ENCODE peak calls at places on chromosomes 3 and 15, in nine cellular contexts. W is mesendoderm, K is mammary epithelial cell, B is neural progenitor cell, A is GM23248, T is IMR-90, C is fibroblast of lung, E is colonic mucosa, Y is K562. L is an unnamed sample.

GRCh38 chr15:59622289-59622688 is 10.7 kb downstream of the GCNT3 start:
- DNase-seq in W (peak; percentile 71), K (peak; percentile 66), B (peak; percentile 55), A (peak; percentile 67), T (peak; percentile 34), C (peak; percentile 43), E (peak; percentile 80), Y (peak; percentile 33), L (peak; percentile 88)

GRCh38 chr3:152830245-152830644 is 4.7 kb upstream of the P2RY1 start:
- DNase-seq in W (no peak), K (no peak), B (no peak), A (no peak), T (no peak), C (no peak), E (no peak), Y (no peak), L (no peak)

GRCh38 chr15:76337047-76337738 is 620 bp downstream of the ISL2 start:
- DNase-seq in W (peak; percentile 56), K (peak; percentile 28), B (peak; percentile 39), A (peak; percentile 63), T (peak; percentile 55), C (no peak), E (no peak), Y (peak; percentile 41), L (peak; percentile 59)

GRCh38 chr15:92037446-92037845 is 183.9 kb downstream of the SLCO3A1 start:
- DNase-seq in W (no peak), K (no peak), B (no peak), A (no peak), T (no peak), C (no peak), E (no peak), Y (no peak), L (no peak)

GRCh38 chr3:193510154-193510553 is 44.5 kb downstream of the ATP13A4 start:
- DNase-seq in W (no peak), K (no peak), B (no peak), A (no peak), T (no peak), C (no peak), E (no peak), Y (no peak), L (no peak)

GRCh38 chr15:75662823-75663519 is 15.3 kb downstream of the SNX33 start:
- DNase-seq in W (no peak), K (no peak), B (no peak), A (no peak), T (no peak), C (no peak), E (no peak), Y (no peak), L (no peak)

GRCh38 chr3:41662288-41662687 is 299.6 kb downstream of the ULK4 start:
- DNase-seq in W (no peak), K (peak; percentile 35), B (no peak), A (peak; percentile 79), T (peak; percentile 30), C (peak; percentile 28), E (no peak), Y (no peak), L (no peak)

GRCh38 chr3:140384028-140384771 is 293.7 kb upstream of the TRIM42 start:
- DNase-seq in W (no peak), K (no peak), B (no peak), A (no peak), T (no peak), C (no peak), E (no peak), Y (no peak), L (peak; percentile 11)

GRCh38 chr3:187291512-187292132 is at the start of gene MASP1:
- DNase-seq in W (peak; percentile 80), K (no peak), B (peak; percentile 64), A (peak; percentile 59), T (peak; percentile 38), C (peak; percentile 5), E (no peak), Y (no peak), L (peak; percentile 79)
- H3K4me3 ChIP-seq in W (no peak within 1 kb of the TSS), K (no peak within 1 kb of the TSS), B (peak within 1 kb of the TSS; percentile 45), A (peak within 1 kb of the TSS; percentile 76), T (peak within 1 kb of the TSS; percentile 57), C (peak within 1 kb of the TSS; percentile 26), E (peak within 1 kb of the TSS; percentile 13), Y (no peak within 1 kb of the TSS), L (peak within 1 kb of the TSS; percentile 75)

GRCh38 chr15:85687329-85687728 is 107.4 kb downstream of the KLHL25 start:
- DNase-seq in W (no peak), K (no peak), B (no peak), A (no peak), T (no peak), C (no peak), E (no peak), Y (no peak), L (no peak)

GRCh38 chr15:85688703-85689102 is 106.0 kb downstream of the KLHL25 start:
- DNase-seq in W (no peak), K (no peak), B (no peak), A (no peak), T (no peak), C (no peak), E (no peak), Y (no peak), L (no peak)

GRCh38 chr15:85684174-85684710 is 110.5 kb downstream of the KLHL25 start:
- DNase-seq in W (no peak), K (no peak), B (no peak), A (no peak), T (no peak), C (no peak), E (no peak), Y (no peak), L (no peak)

GRCh38 chr15:85681391-85681790 is 113.3 kb downstream of the KLHL25 start:
- DNase-seq in W (peak; percentile 22), K (no peak), B (no peak), A (no peak), T (no peak), C (no peak), E (no peak), Y (no peak), L (no peak)

GRCh38 chr15:85685366-85685765 is 109.4 kb downstream of the KLHL25 start:
- DNase-seq in W (no peak), K (no peak), B (no peak), A (no peak), T (no peak), C (no peak), E (no peak), Y (no peak), L (no peak)
- H3K9ac ChIP-seq in W (no peak overlapping the region), K (no peak overlapping the region), B (no peak overlapping the region), A (no peak overlapping the region), T (no peak overlapping the region), C (no peak overlapping the region), E (no peak overlapping the region), Y (no peak overlapping the region), L (no peak overlapping the region)

GRCh38 chr3:5022187-5022965 is 43.1 kb downstream of the BHLHE40 start:
- DNase-seq in W (no peak), K (peak; percentile 90), B (no peak), A (peak; percentile 66), T (peak; percentile 74), C (peak; percentile 55), E (no peak), Y (no peak), L (no peak)

GRCh38 chr3:5023777-5024346 is 44.6 kb downstream of the BHLHE40 start:
- DNase-seq in W (no peak), K (no peak), B (no peak), A (no peak), T (no peak), C (no peak), E (no peak), Y (no peak), L (no peak)

GRCh38 chr3:5021571-5022092 is 42.4 kb downstream of the BHLHE40 start:
- DNase-seq in W (no peak), K (peak; percentile 92), B (no peak), A (peak; percentile 92), T (peak; percentile 83), C (peak; percentile 81), E (no peak), Y (no peak), L (no peak)

GRCh38 chr3:5021116-5021515 is 41.9 kb downstream of the BHLHE40 start:
- DNase-seq in W (no peak), K (no peak), B (no peak), A (no peak), T (no peak), C (no peak), E (no peak), Y (no peak), L (no peak)

GRCh38 chr3:5022966-5023776 is 43.9 kb downstream of the BHLHE40 start:
- DNase-seq in W (peak; percentile 98), K (peak; percentile 100), B (no peak), A (peak; percentile 97), T (peak; percentile 100), C (peak; percentile 100), E (no peak), Y (peak; percentile 89), L (peak; percentile 94)
- H3K4me1 ChIP-seq in W (peaks cover 8% of the 10 kb centered on the region), K (peaks cover 58% of the 10 kb centered on the region), B (peaks cover 3% of the 10 kb centered on the region), A (peaks cover 47% of the 10 kb centered on the region), T (peaks cover 10% of the 10 kb centered on the region), C (peaks cover 20% of the 10 kb centered on the region), E (peaks cover 3% of the 10 kb centered on the region), Y (peaks cover 51% of the 10 kb centered on the region), L (peaks cover 8% of the 10 kb centered on the region)

GRCh38 chr3:148772835-148773234 is 54.8 kb upstream of the CPB1 start:
- DNase-seq in W (no peak), K (no peak), B (no peak), A (no peak), T (no peak), C (no peak), E (no peak), Y (no peak), L (no peak)
- H3K4me3 ChIP-seq in W (no peak overlapping the region), K (no peak overlapping the region), B (no peak overlapping the region), A (no peak overlapping the region), T (no peak overlapping the region), C (no peak overlapping the region), E (no peak overlapping the region), Y (no peak overlapping the region), L (no peak overlapping the region)

DNA sequence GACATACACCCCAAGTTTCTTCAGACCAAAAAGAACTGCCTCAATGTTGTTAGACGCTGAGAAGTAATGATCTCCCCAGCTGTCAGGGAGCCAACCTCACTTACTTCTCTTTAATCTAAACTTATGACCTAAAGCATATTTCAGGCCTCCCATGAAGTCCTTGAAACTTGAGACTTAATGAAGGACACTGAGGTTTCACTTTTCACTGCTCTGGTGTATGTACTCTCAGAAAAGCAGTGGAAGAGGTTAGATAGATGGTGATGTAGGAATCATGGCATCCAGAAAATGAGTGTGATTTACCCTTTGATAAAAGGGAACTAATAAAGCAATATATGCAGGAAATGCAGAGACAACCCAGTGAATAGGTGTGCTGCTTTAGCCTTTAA is 95.5 kb upstream of the CTDSPL start:
- DNase-seq in W (no peak), K (no peak), B (no peak), A (no peak), T (no peak), C (no peak), E (no peak), Y (no peak), L (no peak)
- H3K9ac ChIP-seq in W (no peak overlapping the region), K (no peak overlapping the region), B (no peak overlapping the region), A (no peak overlapping the region), T (no peak overlapping the region), C (no peak overlapping the region), E (no peak overlapping the region), Y (no peak overlapping the region), L (no peak overlapping the region)

DNA sequence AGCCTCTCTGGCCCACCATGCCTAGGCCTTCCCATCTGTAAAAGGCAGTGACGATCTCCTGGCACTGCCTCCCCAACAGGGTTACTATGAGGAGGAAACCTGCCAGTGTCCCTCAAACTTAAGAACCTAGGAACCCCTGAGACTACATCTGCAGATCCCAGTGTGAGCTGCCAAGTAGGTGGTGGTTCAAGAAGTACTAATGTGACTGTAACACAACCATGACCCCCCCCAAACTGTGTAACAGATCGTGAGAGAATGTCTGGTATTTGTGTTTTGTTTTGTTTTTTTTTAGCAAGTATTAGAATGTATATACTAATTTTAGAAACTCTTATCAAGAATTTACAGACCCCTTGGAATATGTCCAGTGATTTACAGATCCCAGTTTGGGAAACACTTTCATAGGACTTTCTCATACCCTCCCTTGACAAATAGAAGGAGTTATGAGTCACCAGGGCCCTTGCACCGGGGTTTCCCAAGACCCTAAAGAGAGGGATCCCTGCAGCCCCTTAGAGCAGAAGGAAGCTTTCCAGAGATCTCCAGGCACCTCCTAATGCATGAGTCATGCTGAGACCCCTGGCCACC is 79.9 kb downstream of the SEMA5B start:
- DNase-seq in W (no peak), K (no peak), B (no peak), A (no peak), T (peak; percentile 17), C (no peak), E (no peak), Y (no peak), L (no peak)
- H3K4me1 ChIP-seq in W (no peaks in the 10 kb centered on the region), K (peaks cover 15% of the 10 kb centered on the region), B (peaks cover 19% of the 10 kb centered on the region), A (no peaks in the 10 kb centered on the region), T (peaks cover 1% of the 10 kb centered on the region), C (no peaks in the 10 kb centered on the region), E (no peaks in the 10 kb centered on the region), Y (peaks cover 5% of the 10 kb centered on the region), L (peaks cover 12% of the 10 kb centered on the region)

L was measured in endodermal cell.